ENCODE peak calls at places on chromosome 2, in five cellular contexts. One of them, this sample, is unnamed.
A peak's percentile ranks its signal among the peaks of the same experiment; 100 is the strongest.

GRCh38 chr2:180653481-180653880 is 326.9 kb upstream of the UBE2E3 start:
- DNase-seq in cardiac muscle cell: no peak
- DNase-seq in mucosa of descending colon: no peak
- DNase-seq in colonic mucosa: no peak
- DNase-seq in mammary epithelial cell: no peak
- DNase-seq in this sample: no peak

GRCh38 chr2:212713681-212714080 is 175.1 kb upstream of the ERBB4 start:
- DNase-seq in cardiac muscle cell: no peak
- DNase-seq in mucosa of descending colon: no peak
- DNase-seq in colonic mucosa: no peak
- DNase-seq in mammary epithelial cell: peak; percentile 27
- DNase-seq in this sample: no peak

GRCh38 chr2:191215666-191216065 is 29.5 kb upstream of the MYO1B start:
- DNase-seq in cardiac muscle cell: no peak
- DNase-seq in mucosa of descending colon: no peak
- DNase-seq in colonic mucosa: no peak
- DNase-seq in mammary epithelial cell: no peak
- DNase-seq in this sample: no peak

GRCh38 chr2:207165121-207166038 is at the start of gene KLF7:
- DNase-seq in cardiac muscle cell: peak; percentile 52
- DNase-seq in mucosa of descending colon: peak; percentile 67
- DNase-seq in colonic mucosa: peak; percentile 33
- DNase-seq in mammary epithelial cell: peak; percentile 42
- DNase-seq in this sample: peak; percentile 78

GRCh38 chr2:68837164-68837860 is 33.9 kb downstream of the BMP10 start:
- DNase-seq in cardiac muscle cell: peak; percentile 77
- DNase-seq in mucosa of descending colon: peak; percentile 82
- DNase-seq in colonic mucosa: peak; percentile 68
- DNase-seq in mammary epithelial cell: peak; percentile 35
- DNase-seq in this sample: peak; percentile 91

GRCh38 chr2:237299897-237300296 is 114.1 kb downstream of the COL6A3 start:
- DNase-seq in cardiac muscle cell: peak; percentile 88
- DNase-seq in mucosa of descending colon: no peak
- DNase-seq in colonic mucosa: no peak
- DNase-seq in mammary epithelial cell: peak; percentile 93
- DNase-seq in this sample: no peak

GRCh38 chr2:84449055-84449454 is 10.0 kb downstream of the SUCLG1 start:
- DNase-seq in cardiac muscle cell: no peak
- DNase-seq in mucosa of descending colon: no peak
- DNase-seq in colonic mucosa: no peak
- DNase-seq in mammary epithelial cell: no peak
- DNase-seq in this sample: no peak

GRCh38 chr2:229714080-229714735 is at the start of gene DNER:
- DNase-seq in cardiac muscle cell: no peak
- DNase-seq in mucosa of descending colon: peak; percentile 57
- DNase-seq in colonic mucosa: peak; percentile 38
- DNase-seq in mammary epithelial cell: no peak
- DNase-seq in this sample: peak; percentile 70

GRCh38 chr2:82256983-82257382 is 1952.4 kb upstream of the LRRTM1 start:
- DNase-seq in cardiac muscle cell: no peak
- DNase-seq in mucosa of descending colon: no peak
- DNase-seq in colonic mucosa: no peak
- DNase-seq in mammary epithelial cell: no peak
- DNase-seq in this sample: no peak

GRCh38 chr2:144241801-144242200 is 278.1 kb downstream of the ZEB2 start:
- DNase-seq in cardiac muscle cell: no peak
- DNase-seq in mucosa of descending colon: no peak
- DNase-seq in colonic mucosa: no peak
- DNase-seq in mammary epithelial cell: no peak
- DNase-seq in this sample: no peak

GRCh38 chr2:172311921-172312345 is 115.5 kb upstream of the ITGA6 start:
- DNase-seq in cardiac muscle cell: peak; percentile 62
- DNase-seq in mucosa of descending colon: no peak
- DNase-seq in colonic mucosa: no peak
- DNase-seq in mammary epithelial cell: no peak
- DNase-seq in this sample: peak; percentile 82

GRCh38 chr2:163465440-163465839 is 270.4 kb downstream of the FIGN start:
- DNase-seq in cardiac muscle cell: peak; percentile 2
- DNase-seq in mucosa of descending colon: no peak
- DNase-seq in colonic mucosa: no peak
- DNase-seq in mammary epithelial cell: no peak
- DNase-seq in this sample: no peak

GRCh38 chr2:227853765-227854271 is 17.6 kb upstream of the DAW1 start:
- DNase-seq in cardiac muscle cell: no peak
- DNase-seq in mucosa of descending colon: no peak
- DNase-seq in colonic mucosa: no peak
- DNase-seq in mammary epithelial cell: peak; percentile 43
- DNase-seq in this sample: no peak

GRCh38 chr2:32418777-32419176 is 62.0 kb downstream of the BIRC6 start:
- DNase-seq in cardiac muscle cell: no peak
- DNase-seq in mucosa of descending colon: no peak
- DNase-seq in colonic mucosa: no peak
- DNase-seq in mammary epithelial cell: no peak
- DNase-seq in this sample: no peak

GRCh38 chr2:235026649-235027557 is 75.1 kb downstream of the SH3BP4 start:
- DNase-seq in cardiac muscle cell: peak; percentile 72
- DNase-seq in mucosa of descending colon: peak; percentile 92
- DNase-seq in colonic mucosa: peak; percentile 97
- DNase-seq in mammary epithelial cell: peak; percentile 99
- DNase-seq in this sample: peak; percentile 74

GRCh38 chr2:191222952-191223351 is 22.3 kb upstream of the MYO1B start:
- DNase-seq in cardiac muscle cell: peak; percentile 27
- DNase-seq in mucosa of descending colon: no peak
- DNase-seq in colonic mucosa: no peak
- DNase-seq in mammary epithelial cell: no peak
- DNase-seq in this sample: no peak

GRCh38 chr2:1804251-1804855 is 60.0 kb upstream of the PXDN start:
- DNase-seq in cardiac muscle cell: no peak
- DNase-seq in mucosa of descending colon: no peak
- DNase-seq in colonic mucosa: no peak
- DNase-seq in mammary epithelial cell: no peak
- DNase-seq in this sample: no peak

DNA sequence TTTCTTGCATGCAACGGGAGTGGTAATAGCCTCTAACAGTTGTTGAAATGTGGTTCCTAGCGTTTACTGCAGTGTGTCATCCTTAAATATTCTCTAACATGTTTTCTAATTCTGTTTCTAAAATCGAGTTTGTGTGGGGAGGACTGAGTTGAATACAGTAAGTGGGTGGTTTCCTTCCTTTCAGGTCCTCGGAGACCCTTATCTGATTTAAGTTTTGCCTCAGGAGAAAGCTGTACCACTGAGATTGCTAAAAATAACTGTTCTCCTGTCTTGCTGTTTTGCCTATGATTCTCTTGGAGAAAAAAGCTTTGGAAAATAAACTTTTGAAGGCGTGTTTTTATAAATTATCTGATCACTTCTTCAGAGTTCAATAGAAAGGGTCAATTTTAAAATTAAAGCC is 59.4 kb upstream of the LRRTM1 start:
- DNase-seq in cardiac muscle cell: no peak
- DNase-seq in mucosa of descending colon: no peak
- DNase-seq in colonic mucosa: no peak
- DNase-seq in mammary epithelial cell: no peak
- DNase-seq in this sample: no peak
- H3K4me1 ChIP-seq in cardiac muscle cell: peaks cover 22% of the 10 kb centered on the region
- H3K4me1 ChIP-seq in mucosa of descending colon: no peaks in the 10 kb centered on the region
- H3K4me1 ChIP-seq in colonic mucosa: no peaks in the 10 kb centered on the region
- H3K4me1 ChIP-seq in mammary epithelial cell: no peaks in the 10 kb centered on the region
- H3K4me1 ChIP-seq in this sample: no peaks in the 10 kb centered on the region

DNA sequence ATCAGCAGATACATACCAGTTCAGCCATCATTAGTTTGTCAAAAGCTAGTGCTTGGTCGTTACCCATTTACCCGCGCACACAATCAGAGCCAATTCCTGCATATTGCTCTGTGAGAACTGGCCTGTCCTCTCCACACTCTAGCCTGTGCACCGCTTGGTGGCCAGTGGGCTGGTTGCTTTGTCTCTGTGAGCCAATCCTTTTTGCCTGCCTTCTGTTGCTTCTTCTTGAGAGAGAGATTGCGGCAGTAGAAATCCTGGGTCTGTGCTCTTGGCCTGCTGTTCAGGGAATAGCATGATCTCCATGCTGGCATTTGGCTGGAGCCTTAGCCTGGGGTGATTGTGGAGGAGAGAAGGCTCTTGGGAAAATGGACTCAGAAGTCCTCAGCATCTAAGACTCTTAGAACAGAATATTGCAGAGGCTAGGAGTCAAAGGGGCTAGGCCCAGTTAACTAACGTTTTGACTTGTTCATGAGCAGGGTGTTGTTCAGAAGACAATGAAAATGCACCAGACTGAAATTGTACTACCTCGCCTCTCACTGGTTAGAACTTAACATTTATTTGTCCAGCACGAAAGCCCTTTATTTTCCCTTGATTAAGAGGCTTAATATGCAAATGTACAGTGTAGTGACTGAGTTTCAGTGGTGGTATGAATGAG is 37.1 kb downstream of the MAP4K4 start:
- DNase-seq in cardiac muscle cell: no peak
- DNase-seq in mucosa of descending colon: no peak
- DNase-seq in colonic mucosa: no peak
- DNase-seq in mammary epithelial cell: no peak
- DNase-seq in this sample: no peak
- H3K4me1 ChIP-seq in cardiac muscle cell: peaks cover 41% of the 10 kb centered on the region
- H3K4me1 ChIP-seq in mucosa of descending colon: peaks cover 7% of the 10 kb centered on the region
- H3K4me1 ChIP-seq in colonic mucosa: peaks cover 8% of the 10 kb centered on the region
- H3K4me1 ChIP-seq in mammary epithelial cell: peaks cover 66% of the 10 kb centered on the region
- H3K4me1 ChIP-seq in this sample: peaks cover 31% of the 10 kb centered on the region

DNA sequence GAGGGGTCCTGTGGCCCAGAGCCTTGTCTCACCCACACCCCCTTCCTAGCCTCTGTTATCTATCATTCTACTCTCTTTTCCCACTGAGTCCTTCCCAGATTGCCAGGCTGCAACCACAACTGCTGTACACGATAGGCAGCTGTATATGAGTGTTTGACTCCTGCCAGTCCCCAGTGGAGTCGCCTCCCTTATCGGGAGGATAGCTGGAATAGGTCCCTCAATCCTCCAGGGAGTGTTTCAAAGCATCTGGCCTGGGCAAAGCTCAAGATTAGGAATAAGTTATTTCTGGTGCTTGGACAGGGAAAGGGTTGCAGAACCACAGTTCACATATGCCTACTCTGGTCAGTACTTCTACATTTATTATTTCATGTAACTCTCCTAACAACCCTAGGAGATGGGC is 4.8 kb downstream of the MSGN1 start:
- DNase-seq in cardiac muscle cell: no peak
- DNase-seq in mucosa of descending colon: no peak
- DNase-seq in colonic mucosa: no peak
- DNase-seq in mammary epithelial cell: no peak
- DNase-seq in this sample: peak; percentile 54
- H3K4me1 ChIP-seq in cardiac muscle cell: peaks cover 16% of the 10 kb centered on the region
- H3K4me1 ChIP-seq in mucosa of descending colon: no peaks in the 10 kb centered on the region
- H3K4me1 ChIP-seq in colonic mucosa: no peaks in the 10 kb centered on the region
- H3K4me1 ChIP-seq in mammary epithelial cell: peaks cover 6% of the 10 kb centered on the region
- H3K4me1 ChIP-seq in this sample: peaks cover 3% of the 10 kb centered on the region

DNA sequence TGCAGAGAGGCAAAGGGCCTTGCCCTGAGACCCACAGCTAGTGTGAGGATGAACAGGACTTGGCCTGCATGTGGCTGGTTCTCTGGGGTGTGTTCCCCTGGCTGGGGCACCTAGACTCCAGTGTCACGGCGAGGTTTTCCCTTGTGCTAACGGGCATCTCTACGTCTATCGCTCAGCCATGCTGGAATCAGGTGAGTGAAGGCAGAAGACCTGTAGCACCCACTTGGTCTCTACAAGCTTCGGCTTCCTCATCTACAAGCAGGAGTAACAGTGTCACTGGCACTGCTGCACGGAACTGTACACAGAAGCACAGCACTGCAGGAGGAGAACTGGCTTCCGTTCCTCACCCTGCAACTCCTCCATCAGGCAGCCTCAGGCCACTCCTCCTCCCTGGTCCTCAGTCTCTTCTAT is 30.6 kb downstream of the HS1BP3 start:
- DNase-seq in cardiac muscle cell: no peak
- DNase-seq in mucosa of descending colon: no peak
- DNase-seq in colonic mucosa: no peak
- DNase-seq in mammary epithelial cell: no peak
- DNase-seq in this sample: no peak
- H3K4me1 ChIP-seq in cardiac muscle cell: peaks cover 35% of the 10 kb centered on the region
- H3K4me1 ChIP-seq in mucosa of descending colon: peaks cover 8% of the 10 kb centered on the region
- H3K4me1 ChIP-seq in colonic mucosa: no peaks in the 10 kb centered on the region
- H3K4me1 ChIP-seq in mammary epithelial cell: peaks cover 14% of the 10 kb centered on the region
- H3K4me1 ChIP-seq in this sample: peaks cover 47% of the 10 kb centered on the region

GRCh38 chr2:233433794-233434193 is 79.5 kb downstream of the DGKD start:
- DNase-seq in cardiac muscle cell: no peak
- DNase-seq in mucosa of descending colon: no peak
- DNase-seq in colonic mucosa: no peak
- DNase-seq in mammary epithelial cell: no peak
- DNase-seq in this sample: no peak

GRCh38 chr2:233430651-233431050 is 76.4 kb downstream of the DGKD start:
- DNase-seq in cardiac muscle cell: no peak
- DNase-seq in mucosa of descending colon: no peak
- DNase-seq in colonic mucosa: no peak
- DNase-seq in mammary epithelial cell: no peak
- DNase-seq in this sample: no peak

GRCh38 chr2:233434666-233435375 is 80.5 kb downstream of the DGKD start:
- DNase-seq in cardiac muscle cell: no peak
- DNase-seq in mucosa of descending colon: no peak
- DNase-seq in colonic mucosa: no peak
- DNase-seq in mammary epithelial cell: no peak
- DNase-seq in this sample: no peak

GRCh38 chr2:233435436-233436190 is 81.3 kb downstream of the DGKD start:
- DNase-seq in cardiac muscle cell: no peak
- DNase-seq in mucosa of descending colon: no peak
- DNase-seq in colonic mucosa: no peak
- DNase-seq in mammary epithelial cell: no peak
- DNase-seq in this sample: no peak

DNA sequence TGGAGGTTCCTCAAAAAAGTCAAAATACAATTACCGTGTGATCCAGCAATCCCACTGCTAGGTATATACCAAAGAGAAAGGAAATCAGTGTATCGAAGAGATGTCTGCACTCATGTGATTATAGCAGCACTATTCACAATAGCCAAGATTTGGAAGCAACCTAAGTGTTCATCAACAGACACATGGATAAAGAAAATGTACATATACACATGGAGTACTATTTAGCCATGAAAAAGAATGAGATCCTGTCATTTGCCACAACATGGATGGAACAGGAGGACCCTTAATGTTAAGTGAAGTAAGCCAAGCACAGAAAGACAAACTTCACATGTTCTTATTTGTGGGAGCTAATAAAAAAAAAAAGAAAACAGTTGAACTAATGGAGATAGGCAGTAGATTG is 78.7 kb downstream of the DGKD start:
- DNase-seq in cardiac muscle cell: no peak
- DNase-seq in mucosa of descending colon: no peak
- DNase-seq in colonic mucosa: no peak
- DNase-seq in mammary epithelial cell: no peak
- DNase-seq in this sample: no peak
- H3K4me1 ChIP-seq in cardiac muscle cell: peaks cover 7% of the 10 kb centered on the region
- H3K4me1 ChIP-seq in mucosa of descending colon: peaks cover 5% of the 10 kb centered on the region
- H3K4me1 ChIP-seq in colonic mucosa: no peaks in the 10 kb centered on the region
- H3K4me1 ChIP-seq in mammary epithelial cell: no peaks in the 10 kb centered on the region
- H3K4me1 ChIP-seq in this sample: peaks cover 8% of the 10 kb centered on the region

GRCh38 chr2:40303746-40304145 is 148.1 kb downstream of the SLC8A1 start:
- DNase-seq in cardiac muscle cell: no peak
- DNase-seq in mucosa of descending colon: no peak
- DNase-seq in colonic mucosa: no peak
- DNase-seq in mammary epithelial cell: no peak
- DNase-seq in this sample: no peak
- H3K4me1 ChIP-seq in cardiac muscle cell: peaks cover 33% of the 10 kb centered on the region
- H3K4me1 ChIP-seq in mucosa of descending colon: no peaks in the 10 kb centered on the region
- H3K4me1 ChIP-seq in colonic mucosa: no peaks in the 10 kb centered on the region
- H3K4me1 ChIP-seq in mammary epithelial cell: peaks cover 4% of the 10 kb centered on the region
- H3K4me1 ChIP-seq in this sample: peaks cover 3% of the 10 kb centered on the region